ENCODE peak calls at places on chromosome 14, in seven cellular contexts. J is tibial artery, S is OCI-LY7, N is A673, G is pancreas, R is hepatocyte, Y is fibroblast of lung. Q is an unnamed sample.

GRCh38 chr14:98682031-98682430 is 590.0 kb downstream of the BCL11B start:
- DNase-seq in N (no peak), S (no peak), R (no peak), G (no peak), J (no peak), Y (no peak), Q (no peak)

GRCh38 chr14:51093371-51094281 is 1.3 kb downstream of the TRIM9 start:
- DNase-seq in R (peak), J (no peak), Y (peak), G (peak), N (peak), S (peak), Q (peak)

GRCh38 chr14:99929601-99930000 is 135.6 kb upstream of the EVL start:
- DNase-seq in R (no peak), G (no peak), J (no peak), S (no peak), N (no peak), Y (no peak), Q (no peak)

GRCh38 chr14:89767861-89768268 is 186.7 kb downstream of the EFCAB11 start:
- DNase-seq in G (no peak), Y (peak), N (peak), R (peak), J (no peak), S (peak), Q (peak)

GRCh38 chr14:72662213-72662612 is 231.7 kb downstream of the DPF3 start:
- DNase-seq in Y (no peak), R (no peak), S (no peak), G (no peak), N (no peak), J (no peak), Q (no peak)

GRCh38 chr14:102316048-102316745 is 3.3 kb upstream of the ZNF839 start:
- DNase-seq in Y (peak), G (no peak), S (peak), N (peak), R (peak), J (peak), Q (peak)

GRCh38 chr14:104746951-104747481 is 5.9 kb upstream of the SIVA1 start:
- DNase-seq in N (no peak), Y (peak), S (no peak), G (peak), R (peak), J (peak), Q (no peak)

GRCh38 chr14:22002860-22003284 is 329.3 kb upstream of the OR4E1 start:
- DNase-seq in G (no peak), S (peak), Y (no peak), R (peak), J (no peak), N (peak), Q (peak)

GRCh38 chr14:32217301-32217700 is 14.2 kb upstream of the RNU6-8 start:
- DNase-seq in S (no peak), J (no peak), Y (no peak), G (no peak), N (no peak), R (no peak), Q (no peak)

GRCh38 chr14:51302319-51303030 is 62.4 kb downstream of the TMX1 start:
- DNase-seq in N (no peak), G (no peak), R (no peak), S (no peak), J (no peak), Y (peak), Q (no peak)

GRCh38 chr14:22448905-22449611 is 140.0 kb downstream of the DAD1 start:
- DNase-seq in Y (peak), G (no peak), J (no peak), R (no peak), S (peak), N (no peak), Q (no peak)

GRCh38 chr14:98249476-98249875 is 1022.5 kb downstream of the BCL11B start:
- DNase-seq in R (no peak), G (no peak), S (no peak), N (no peak), Y (no peak), J (no peak), Q (no peak)

GRCh38 chr14:36986407-36986806 is 186.0 kb downstream of the SLC25A21 start:
- DNase-seq in R (no peak), J (no peak), Y (no peak), G (no peak), S (no peak), N (no peak), Q (no peak)

DNA sequence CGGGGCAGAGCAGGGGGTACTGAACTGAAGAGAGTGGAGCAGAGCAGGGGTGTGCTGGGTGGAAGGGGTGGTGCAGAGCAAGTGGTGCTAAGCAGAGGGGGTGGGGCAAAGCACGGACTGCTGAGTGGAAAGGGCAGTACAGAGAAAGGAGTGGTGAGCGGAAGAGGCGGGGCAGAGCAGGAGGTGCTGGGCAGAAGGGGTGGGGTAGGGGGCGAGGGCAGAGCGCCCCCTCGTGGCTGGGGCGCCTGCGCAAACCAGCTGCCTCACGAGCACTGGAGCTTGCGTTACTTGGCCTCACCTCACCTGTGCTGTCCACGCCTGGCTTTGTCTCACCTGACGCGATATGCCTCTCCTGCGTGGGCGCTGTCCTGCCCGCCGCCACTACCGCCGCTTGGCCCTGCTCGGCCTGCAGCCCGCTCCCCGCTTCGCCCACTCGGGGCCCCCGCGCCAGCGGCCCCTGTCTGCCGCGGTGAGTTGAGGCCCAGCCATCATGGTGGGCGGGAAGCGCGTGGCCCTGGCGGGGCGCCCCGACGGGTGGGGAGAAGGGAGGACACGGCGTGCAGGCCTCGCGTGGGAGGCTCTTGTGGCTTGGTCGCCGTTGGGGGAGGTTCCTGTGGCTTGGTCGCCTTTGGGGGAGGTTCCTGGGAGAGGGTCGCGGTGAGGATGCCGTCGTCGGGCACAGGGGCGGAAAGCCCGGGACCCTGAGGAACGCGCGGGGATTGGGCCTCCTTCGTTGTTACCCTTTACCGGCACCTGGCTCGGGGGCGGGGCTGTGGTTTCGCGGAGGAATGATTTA is at the start of gene COX8C:
- DNase-seq in Y (no peak), G (peak), N (no peak), J (no peak), S (no peak), R (no peak), Q (peak)
- TF ChIP-seq CTCF in Y (no peak), G (no peak), N (no peak), J (no peak), S (no peak), R (no peak), Q (no peak)

GRCh38 chr14:85319998-85320397 is 209.9 kb upstream of the FLRT2 start:
- DNase-seq in G (no peak), R (no peak), S (no peak), Y (peak), N (no peak), J (no peak), Q (no peak)
- H3K27ac ChIP-seq in G (no peak), R (no peak), S (no peak), Y (no peak), N (no peak), J (no peak), Q (no peak)

GRCh38 chr14:68440776-68441175 is 352.1 kb downstream of the ZFP36L1 start:
- DNase-seq in S (no peak), J (no peak), G (no peak), R (no peak), N (no peak), Y (peak), Q (no peak)
- TF ChIP-seq CTCF in S (no peak), J (no peak), G (no peak), R (no peak), N (no peak), Y (no peak), Q (no peak)

DNA sequence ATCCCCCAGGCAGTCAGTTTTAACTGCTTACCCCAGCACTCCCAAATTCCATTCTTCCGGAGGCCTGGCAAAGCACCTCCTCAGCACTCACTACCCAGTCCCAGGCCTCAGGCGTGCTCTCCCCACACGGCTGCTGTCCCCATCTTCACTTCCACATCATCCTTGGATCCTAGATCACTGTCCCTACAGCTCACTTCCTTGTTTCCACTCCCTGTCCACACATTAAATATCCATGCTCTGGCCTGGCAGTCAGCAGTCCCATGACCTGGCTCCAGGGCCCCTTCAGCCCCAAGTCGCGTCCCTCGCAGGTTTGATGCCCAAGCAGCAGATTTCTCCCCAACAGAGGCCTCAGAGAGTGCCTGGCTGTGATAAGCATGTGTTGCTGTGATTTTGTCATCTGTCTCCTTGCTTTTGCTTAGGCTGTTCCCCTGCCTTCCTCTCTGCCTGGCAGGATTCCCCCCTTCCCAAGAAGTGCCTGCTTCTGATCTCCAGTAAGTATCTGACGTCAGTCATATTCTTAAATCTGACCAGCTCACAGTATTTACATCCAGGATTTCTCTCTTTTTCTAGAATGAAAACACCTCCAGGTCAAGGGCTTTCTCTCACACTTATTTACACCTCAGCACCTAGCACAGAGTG is 241.7 kb downstream of the ZFP36L1 start:
- DNase-seq in N (no peak), R (no peak), Y (peak), J (no peak), S (no peak), G (no peak), Q (no peak)
- H3K27ac ChIP-seq in N (peak), R (peak), Y (no peak), J (peak), S (no peak), G (no peak), Q (peak)

GRCh38 chr14:75277000-75277795 is 1.4 kb upstream of the FOS start:
- DNase-seq in S (no peak), J (peak), G (peak), N (peak), R (peak), Y (peak), Q (peak)
- TF ChIP-seq CTCF in S (no peak), J (no peak), G (no peak), N (no peak), R (no peak), Y (no peak), Q (no peak)

DNA sequence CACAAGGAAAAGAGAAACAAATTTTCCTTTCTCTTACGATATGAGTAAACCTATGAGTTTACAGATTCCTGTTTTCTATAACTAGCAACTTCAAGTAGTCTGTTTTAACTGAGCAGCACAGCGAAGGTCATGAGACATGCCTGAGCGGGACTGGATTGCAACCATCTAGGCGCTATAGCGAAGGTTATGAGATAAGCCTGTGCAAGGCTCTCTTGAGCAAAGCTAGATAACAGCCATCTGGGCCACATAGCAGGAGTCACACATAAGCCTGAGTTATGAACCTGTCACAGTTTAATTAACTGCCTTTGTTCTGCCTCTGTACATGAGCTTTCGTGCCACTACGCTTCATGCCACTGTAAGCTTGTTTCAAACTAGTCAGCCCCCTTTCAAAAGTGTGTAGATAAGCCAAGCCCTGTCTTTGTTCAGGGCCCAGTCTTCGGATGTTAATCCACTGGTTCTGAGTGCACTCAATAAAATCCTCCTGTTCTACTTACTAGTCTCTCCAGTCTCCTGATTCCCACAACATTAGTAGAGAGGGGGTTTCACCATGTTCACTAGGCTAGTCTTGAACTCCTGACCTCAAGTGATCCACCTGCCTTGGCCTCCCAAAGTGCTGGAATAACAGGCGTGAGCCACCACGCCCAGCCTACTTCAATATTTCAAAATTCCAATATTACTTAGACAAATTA is 47.1 kb downstream of the SEC23A start:
- DNase-seq in J (no peak), G (no peak), R (no peak), N (peak), S (peak), Y (peak), Q (no peak)
- H3K27ac ChIP-seq in J (no peak), G (no peak), R (no peak), N (no peak), S (no peak), Y (no peak), Q (no peak)

DNA sequence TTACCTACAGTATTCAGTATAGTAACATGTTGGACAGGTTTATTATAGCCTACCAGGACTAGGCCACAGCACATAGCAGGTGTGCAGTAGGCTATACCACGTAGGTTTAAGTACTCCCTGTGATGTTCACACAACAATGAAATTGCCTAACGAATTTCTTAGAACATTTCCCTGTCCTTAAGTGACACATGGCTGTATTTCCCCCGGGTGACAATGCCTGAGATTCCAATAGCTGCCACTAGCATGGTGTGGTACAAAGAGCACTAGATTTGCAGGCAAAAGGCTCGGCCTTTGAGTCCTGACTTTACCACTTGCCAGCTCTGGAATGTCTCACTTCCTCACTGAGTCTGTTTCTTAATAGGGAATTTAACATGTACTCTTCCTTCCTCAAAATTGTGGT is 19.7 kb downstream of the PTPN21 start:
- DNase-seq in G (no peak), N (peak), S (no peak), J (no peak), R (peak), Y (no peak), Q (no peak)
- TF ChIP-seq CTCF in G (no peak), N (no peak), S (no peak), J (no peak), R (no peak), Y (no peak), Q (no peak)

GRCh38 chr14:103714063-103714724 is 1.1 kb downstream of the XRCC3 start:
- DNase-seq in Y (no peak), G (peak), N (no peak), J (no peak), S (peak), R (no peak), Q (no peak)

GRCh38 chr14:103715052-103716000 is at the start of the genes XRCC3 and ZFYVE21:
- DNase-seq in R (peak), S (peak), N (peak), J (peak), Y (peak), G (peak), Q (peak)

GRCh38 chr14:103716091-103716801 is 636 bp downstream of the ZFYVE21 start:
- DNase-seq in Y (no peak), J (no peak), N (no peak), R (peak), S (no peak), G (peak), Q (no peak)

GRCh38 chr14:103718572-103718971 is 3.0 kb downstream of the ZFYVE21 start:
- DNase-seq in J (no peak), Y (peak), R (no peak), G (no peak), N (no peak), S (no peak), Q (no peak)

GRCh38 chr14:103716899-103717411 is 1.3 kb downstream of the ZFYVE21 start:
- DNase-seq in N (no peak), R (no peak), S (no peak), Y (no peak), J (no peak), G (no peak), Q (no peak)
- H3K27ac ChIP-seq in N (peak), R (no peak), S (no peak), Y (no peak), J (peak), G (no peak), Q (no peak)

Q was measured in testis.